ENCODE peak calls at places on chromosomes 16 and 17, in five cellular contexts. R is cardiac muscle cell, H is IMR-90, V is heart right ventricle, Z is spleen. D is an unnamed sample.
A peak's percentile ranks its signal among the peaks of the same experiment; 100 is the strongest.

GRCh38 chr16:31351937-31352315 is 3.0 kb upstream of the ITGAX start:
- DNase-seq in Z (peak; percentile 87), H (no peak), R (no peak), V (no peak), D (no peak)

GRCh38 chr16:30346286-30346685 is 8.8 kb downstream of the CD2BP2 start:
- DNase-seq in H (no peak), V (no peak), R (no peak), Z (no peak), D (no peak)

GRCh38 chr16:31344712-31345111 is 10.3 kb upstream of the ITGAX start:
- DNase-seq in V (no peak), Z (no peak), H (no peak), R (no peak), D (no peak)

GRCh38 chr17:48878920-48879898 is 13.4 kb upstream of the ATP5MC1 start:
- DNase-seq in R (peak; percentile 79), Z (no peak), V (peak; percentile 55), H (peak; percentile 66), D (peak; percentile 35)

GRCh38 chr17:74742153-74742515 is 5.1 kb downstream of the RAB37 start:
- DNase-seq in V (no peak), H (peak; percentile 31), Z (peak; percentile 94), R (no peak), D (no peak)

GRCh38 chr16:17951273-17951845 is 385.2 kb downstream of the NPIPA8 start:
- DNase-seq in V (no peak), R (no peak), H (no peak), Z (no peak), D (peak; percentile 6)

GRCh38 chr16:11159189-11159588 is 96.8 kb downstream of the SOCS1 start:
- DNase-seq in R (no peak), H (no peak), Z (no peak), V (no peak), D (no peak)

GRCh38 chr17:64343071-64343774 is 47.4 kb downstream of the PECAM1 start:
- DNase-seq in H (no peak), R (no peak), Z (no peak), V (no peak), D (no peak)

GRCh38 chr17:81135503-81136283 is 29.6 kb upstream of the PVALEF start:
- DNase-seq in Z (no peak), V (no peak), H (no peak), R (no peak), D (no peak)

GRCh38 chr17:79631640-79632431 is 21.0 kb upstream of the RBFOX3 start:
- DNase-seq in Z (no peak), R (no peak), H (no peak), V (peak; percentile 1), D (no peak)

GRCh38 chr16:64657316-64658011 is 464.4 kb downstream of the CDH11 start:
- DNase-seq in Z (no peak), V (no peak), H (peak; percentile 37), R (peak; percentile 4), D (no peak)

GRCh38 chr16:49460786-49461470 is 87.3 kb downstream of the C16orf78 start:
- DNase-seq in V (no peak), H (no peak), R (no peak), Z (peak; percentile 51), D (no peak)

GRCh38 chr17:32341141-32341856 is 674 bp downstream of the C17orf75 start:
- DNase-seq in V (no peak), Z (no peak), R (no peak), H (no peak), D (peak; percentile 25)

GRCh38 chr16:55856950-55857349 is 18.2 kb downstream of the CES5A start:
- DNase-seq in V (no peak), Z (no peak), H (no peak), R (no peak), D (no peak)

GRCh38 chr17:31672161-31672819 is 186.8 kb downstream of the COPRS start:
- DNase-seq in Z (no peak), R (no peak), V (no peak), H (no peak), D (no peak)

GRCh38 chr17:74987909-74988711 is 678 bp downstream of the CDR2L start:
- DNase-seq in V (peak; percentile 95), Z (peak; percentile 85), R (peak; percentile 70), H (peak; percentile 76), D (peak; percentile 59)

GRCh38 chr17:15169676-15170075 is 95.5 kb downstream of the PMP22 start:
- DNase-seq in H (peak; percentile 77), V (no peak), R (no peak), Z (no peak), D (peak; percentile 70)

GRCh38 chr16:87170310-87170709 is 146.9 kb downstream of the C16orf95 start:
- DNase-seq in Z (no peak), H (no peak), V (no peak), R (no peak), D (no peak)

GRCh38 chr16:87173294-87173883 is 143.8 kb downstream of the C16orf95 start:
- DNase-seq in R (peak; percentile 27), V (no peak), H (no peak), Z (no peak), D (peak; percentile 21)

GRCh38 chr16:87174061-87174460 is 143.1 kb downstream of the C16orf95 start:
- DNase-seq in V (no peak), Z (no peak), R (no peak), H (no peak), D (no peak)

GRCh38 chr16:87171723-87172122 is 145.5 kb downstream of the C16orf95 start:
- DNase-seq in H (no peak), R (no peak), Z (no peak), V (no peak), D (no peak)

GRCh38 chr16:87172632-87173031 is 144.6 kb downstream of the C16orf95 start:
- DNase-seq in H (no peak), V (no peak), R (peak; percentile 12), Z (no peak), D (no peak)
- TF ChIP-seq CTCF in H (peak; percentile 14), V (no peak), R (peak; percentile 15), Z (no peak), D (peak; percentile 31)

GRCh38 chr17:7969434-7969833 is 33.0 kb upstream of the GUCY2D start:
- DNase-seq in R (peak; percentile 75), Z (no peak), H (no peak), V (no peak), D (no peak)

GRCh38 chr17:7967751-7968150 is 34.7 kb upstream of the GUCY2D start:
- DNase-seq in H (no peak), V (no peak), Z (no peak), R (no peak), D (no peak)

GRCh38 chr17:7971651-7972050 is 30.8 kb upstream of the GUCY2D start:
- DNase-seq in H (no peak), Z (no peak), R (no peak), V (no peak), D (no peak)

GRCh38 chr17:7974638-7975131 is 27.7 kb upstream of the GUCY2D start:
- DNase-seq in H (no peak), Z (no peak), V (no peak), R (no peak), D (no peak)

DNA sequence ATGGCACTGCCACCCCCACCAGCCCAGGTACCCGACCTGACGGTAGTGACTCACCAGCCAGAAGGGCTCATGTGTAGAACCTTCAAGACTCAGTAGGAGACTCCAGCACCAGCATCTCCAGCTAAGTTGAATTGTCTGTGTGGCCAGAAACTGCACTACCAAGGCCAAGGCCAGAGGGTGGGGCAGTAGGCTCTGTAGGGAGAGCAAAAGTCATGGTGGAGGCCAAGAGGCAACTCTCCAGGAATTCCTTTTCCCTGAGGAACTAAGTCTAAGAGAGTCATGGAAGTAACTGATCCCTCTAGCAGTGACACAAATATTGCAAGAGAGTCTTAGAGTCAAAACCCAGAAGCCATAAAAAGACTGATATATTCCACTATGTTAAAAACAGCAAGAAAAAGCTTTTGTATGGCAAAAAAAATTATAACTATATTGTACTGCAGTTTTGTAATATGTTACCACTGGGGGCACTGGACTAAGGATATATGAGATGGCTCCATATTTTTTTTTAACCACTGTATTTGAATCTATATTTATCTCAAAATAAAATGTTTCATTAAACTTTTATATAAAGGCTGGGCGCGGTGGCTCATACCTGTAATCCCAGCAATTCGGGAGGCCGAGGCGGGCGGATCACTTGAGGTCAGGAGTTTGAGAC is 30.2 kb upstream of the GUCY2D start:
- DNase-seq in Z (no peak), V (no peak), H (no peak), R (peak; percentile 19), D (peak; percentile 22)
- TF ChIP-seq CTCF in Z (no peak), V (no peak), H (peak; percentile 42), R (peak; percentile 30), D (peak; percentile 73)

GRCh38 chr16:84661418-84662060 is 13.2 kb downstream of the KLHL36 start:
- DNase-seq in Z (peak; percentile 71), H (no peak), R (no peak), V (no peak), D (no peak)

GRCh38 chr16:84662471-84662870 is 14.2 kb downstream of the KLHL36 start:
- DNase-seq in R (no peak), Z (peak; percentile 23), H (peak; percentile 78), V (no peak), D (no peak)

GRCh38 chr16:84665359-84665758 is 17.0 kb downstream of the KLHL36 start:
- DNase-seq in V (no peak), R (no peak), Z (peak; percentile 12), H (no peak), D (no peak)

GRCh38 chr16:84665843-84666242 is 17.5 kb downstream of the KLHL36 start:
- DNase-seq in Z (no peak), R (no peak), V (no peak), H (no peak), D (no peak)

DNA sequence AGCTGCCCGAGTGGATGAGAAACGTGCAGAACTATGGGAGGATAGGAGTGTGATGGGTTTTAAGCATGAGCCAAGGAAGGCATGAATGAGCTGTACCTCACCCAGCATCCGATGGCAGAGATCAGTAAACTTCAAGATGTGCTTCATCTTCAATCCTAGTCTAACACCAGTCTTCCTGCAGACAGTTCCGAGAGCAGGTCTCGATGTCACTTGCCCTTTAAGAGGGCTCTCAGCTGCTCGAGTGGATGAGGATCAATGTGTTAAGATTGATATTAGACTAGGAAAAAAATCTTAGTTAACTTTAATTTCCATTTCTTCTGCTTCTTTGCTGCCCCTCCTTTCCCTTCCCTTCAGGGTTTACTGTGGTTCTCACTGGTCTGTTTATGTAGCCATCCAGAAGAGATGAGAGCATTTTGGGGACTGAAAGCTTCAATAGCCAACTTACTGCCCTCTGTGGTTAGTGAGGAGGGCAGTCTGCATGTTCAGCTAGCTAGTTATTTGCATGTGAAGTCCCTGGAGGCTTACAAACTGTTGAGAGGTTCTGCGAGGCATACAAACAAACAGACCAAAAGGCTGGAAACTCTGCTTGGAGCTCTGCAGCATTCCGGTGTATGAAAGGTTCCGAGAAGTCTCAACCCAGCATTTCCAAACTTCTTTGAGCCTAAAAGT is 15.3 kb downstream of the KLHL36 start:
- DNase-seq in Z (peak; percentile 8), H (no peak), V (no peak), R (no peak), D (no peak)
- TF ChIP-seq CTCF in Z (no peak), H (no peak), V (no peak), R (no peak), D (no peak)

DNA sequence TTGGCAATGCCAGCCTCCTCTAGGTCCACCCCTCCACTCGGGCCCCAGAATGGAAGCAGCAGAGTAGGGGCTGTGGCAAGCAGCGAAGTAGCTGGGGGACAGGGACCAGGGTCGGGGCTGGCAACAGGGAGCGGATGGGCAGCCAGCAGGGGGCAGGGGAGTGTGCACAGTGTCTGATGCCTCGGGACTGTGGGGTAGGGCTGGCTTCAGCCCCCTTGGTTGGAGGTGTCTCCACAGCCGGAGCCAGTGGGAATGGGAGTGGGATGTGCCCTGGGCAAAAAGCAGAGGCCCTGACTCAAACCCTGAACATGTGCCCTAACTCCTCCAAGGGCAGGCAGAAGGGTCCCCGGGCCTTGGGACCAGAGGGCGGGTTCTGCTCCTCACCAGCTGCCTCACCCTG is 18.5 kb upstream of the ARHGAP27 start:
- DNase-seq in H (no peak), R (no peak), Z (peak; percentile 74), V (no peak), D (no peak)
- TF ChIP-seq CTCF in H (no peak), R (no peak), Z (no peak), V (no peak), D (peak; percentile 33)

GRCh38 chr16:78227855-78228254 is 128.4 kb downstream of the WWOX start:
- DNase-seq in Z (no peak), H (no peak), V (no peak), R (no peak), D (no peak)
- TF ChIP-seq CTCF in Z (no peak), H (peak; percentile 14), V (no peak), R (no peak), D (no peak)

D was measured in HFFc6.